ENCODE peak calls at places on chromosomes 1 and 21, in six cellular contexts. E, Y, F, C, N and U are unnamed samples.

GRCh38 chr1:109249654-109250401 is 489 bp downstream of the CELSR2 start:
- DNase-seq in E (no peak), Y (no peak), F (no peak), C (peak), N (no peak), U (no peak)

GRCh38 chr1:19438552-19439196 is 46.7 kb downstream of the CAPZB start:
- DNase-seq in E (no peak), Y (no peak), F (no peak), C (no peak), N (no peak), U (no peak)

GRCh38 chr1:212671342-212672031 is 28.2 kb downstream of the BATF3 start:
- DNase-seq in E (peak), Y (no peak), F (peak), C (peak), N (no peak), U (peak)

GRCh38 chr1:245128381-245128780 is 26.4 kb upstream of the KIF26B start:
- DNase-seq in E (no peak), Y (no peak), F (no peak), C (peak), N (no peak), U (no peak)

GRCh38 chr1:14113841-14114567 is 414.0 kb downstream of the PRDM2 start:
- DNase-seq in E (peak), Y (no peak), F (peak), C (no peak), N (no peak), U (peak)

GRCh38 chr1:29831500-29832117 is 595.3 kb downstream of the PTPRU start:
- DNase-seq in E (no peak), Y (no peak), F (no peak), C (no peak), N (no peak), U (no peak)

GRCh38 chr1:173330149-173330951 is 123.2 kb upstream of the TNFSF4 start:
- DNase-seq in E (no peak), Y (peak), F (peak), C (no peak), N (no peak), U (no peak)

GRCh38 chr1:19044975-19045831 is 88.7 kb upstream of the IFFO2 start:
- DNase-seq in E (no peak), Y (no peak), F (no peak), C (peak), N (no peak), U (no peak)

GRCh38 chr21:45146801-45147200 is 72.4 kb downstream of the ADARB1 start:
- DNase-seq in E (no peak), Y (no peak), F (no peak), C (no peak), N (no peak), U (no peak)

GRCh38 chr1:204870165-204870912 is at the start of gene NFASC:
- DNase-seq in E (no peak), Y (no peak), F (no peak), C (no peak), N (no peak), U (no peak)

GRCh38 chr1:203512830-203513578 is 19.1 kb downstream of the OPTC start:
- DNase-seq in E (no peak), Y (peak), F (peak), C (no peak), N (peak), U (peak)

GRCh38 chr1:67978988-67979516 is 71.4 kb downstream of the DIRAS3 start:
- DNase-seq in E (no peak), Y (peak), F (no peak), C (no peak), N (no peak), U (peak)

DNA sequence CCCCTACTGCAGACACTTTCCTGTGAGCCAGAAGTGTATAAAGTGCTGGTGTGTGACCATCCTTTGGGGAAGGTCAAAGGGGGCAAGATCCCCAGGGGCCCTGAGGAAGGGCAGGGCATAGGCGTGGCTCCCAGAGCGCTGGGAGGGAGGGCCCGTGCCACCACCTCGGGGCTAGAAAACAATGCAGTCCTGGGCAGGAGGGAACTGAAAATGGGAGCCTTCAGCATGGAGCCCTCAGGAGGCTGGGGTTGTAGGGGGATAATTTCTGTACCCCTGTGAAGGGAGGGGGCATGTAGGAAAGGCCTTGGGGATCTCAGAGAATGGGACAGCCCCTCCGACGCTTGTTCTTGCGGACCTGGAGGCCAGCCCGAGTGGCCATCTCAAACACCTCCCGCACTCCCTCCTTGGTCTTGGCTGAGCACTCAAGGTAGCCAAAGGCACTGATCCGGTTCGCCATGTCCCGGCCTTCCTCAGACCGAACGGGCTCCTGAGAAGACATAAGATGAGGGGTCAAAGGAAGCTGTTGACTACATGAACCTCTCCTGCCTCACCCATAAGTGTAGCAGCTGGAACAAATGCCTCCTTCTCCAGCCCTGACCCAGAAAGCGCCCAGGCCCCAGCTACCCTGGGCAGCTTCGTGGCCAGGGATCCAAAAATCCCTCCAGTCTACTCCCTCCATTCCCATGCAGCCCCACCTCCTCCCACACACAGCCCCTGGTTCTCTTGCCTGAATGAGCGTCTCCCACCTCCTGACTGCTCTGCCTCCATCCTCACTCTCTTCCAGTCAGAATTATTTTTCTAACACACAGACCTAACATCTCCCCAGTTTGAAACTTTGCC is 5.5 kb downstream of the RHOC start:
- DNase-seq in E (no peak), Y (no peak), F (no peak), C (peak), N (peak), U (no peak)
- TF ChIP-seq POLR2A in E (no peak), Y (no peak), F (no peak), C (no peak), N (no peak), U (no peak)

GRCh38 chr21:25607812-25608737 is 794 bp upstream of the MRPL39 start:
- DNase-seq in E (peak), Y (peak), F (peak), C (peak), N (peak), U (peak)

DNA sequence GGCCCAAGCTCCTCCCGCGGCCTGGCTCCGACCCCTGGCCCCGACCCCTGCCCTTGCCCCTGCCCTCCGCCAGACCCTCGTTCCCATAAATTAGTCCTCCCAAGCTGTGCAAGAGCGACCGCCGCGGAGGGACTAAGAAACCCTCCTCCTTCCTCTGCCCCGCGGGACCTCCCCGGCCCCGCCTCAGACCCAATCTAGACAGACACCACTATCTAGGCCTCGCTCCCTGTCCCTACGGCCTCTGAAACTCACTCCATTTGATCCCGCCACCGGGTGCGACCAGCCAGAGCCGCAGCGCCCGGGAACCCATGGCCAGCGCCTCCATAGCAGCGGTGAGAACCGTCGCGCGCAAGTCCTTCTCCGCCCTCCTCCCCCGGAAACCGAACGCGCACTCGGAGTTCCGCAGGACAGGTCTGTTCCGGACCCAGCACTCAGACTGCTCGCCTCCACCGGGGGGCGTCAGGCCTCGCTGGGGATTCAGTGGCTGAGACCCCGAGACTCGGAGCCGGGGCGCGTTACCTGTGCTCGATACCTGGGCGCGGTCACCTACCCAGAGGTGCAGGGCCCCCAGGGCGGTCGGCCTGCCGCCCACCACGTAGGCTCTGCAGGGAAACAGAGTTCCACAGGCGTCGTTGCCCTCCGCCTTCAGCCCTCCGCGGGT is at the start of gene MRPL39:
- DNase-seq in E (peak), Y (peak), F (peak), C (peak), N (peak), U (peak)
- TF ChIP-seq POLR2A in E (no peak), Y (peak), F (peak), C (no peak), N (no peak), U (peak)

GRCh38 chr1:32393832-32394140 is 455 bp downstream of the BSDC1 start:
- DNase-seq in E (peak), Y (peak), F (peak), C (no peak), N (peak), U (no peak)

GRCh38 chr1:32392358-32392757 is 1.9 kb downstream of the BSDC1 start:
- DNase-seq in E (no peak), Y (no peak), F (no peak), C (no peak), N (no peak), U (no peak)

GRCh38 chr1:32394890-32395415 is 712 bp upstream of the BSDC1 start:
- DNase-seq in E (no peak), Y (no peak), F (no peak), C (no peak), N (no peak), U (no peak)

GRCh38 chr1:32393136-32393535 is 1.1 kb downstream of the BSDC1 start:
- DNase-seq in E (no peak), Y (no peak), F (no peak), C (no peak), N (no peak), U (no peak)

DNA sequence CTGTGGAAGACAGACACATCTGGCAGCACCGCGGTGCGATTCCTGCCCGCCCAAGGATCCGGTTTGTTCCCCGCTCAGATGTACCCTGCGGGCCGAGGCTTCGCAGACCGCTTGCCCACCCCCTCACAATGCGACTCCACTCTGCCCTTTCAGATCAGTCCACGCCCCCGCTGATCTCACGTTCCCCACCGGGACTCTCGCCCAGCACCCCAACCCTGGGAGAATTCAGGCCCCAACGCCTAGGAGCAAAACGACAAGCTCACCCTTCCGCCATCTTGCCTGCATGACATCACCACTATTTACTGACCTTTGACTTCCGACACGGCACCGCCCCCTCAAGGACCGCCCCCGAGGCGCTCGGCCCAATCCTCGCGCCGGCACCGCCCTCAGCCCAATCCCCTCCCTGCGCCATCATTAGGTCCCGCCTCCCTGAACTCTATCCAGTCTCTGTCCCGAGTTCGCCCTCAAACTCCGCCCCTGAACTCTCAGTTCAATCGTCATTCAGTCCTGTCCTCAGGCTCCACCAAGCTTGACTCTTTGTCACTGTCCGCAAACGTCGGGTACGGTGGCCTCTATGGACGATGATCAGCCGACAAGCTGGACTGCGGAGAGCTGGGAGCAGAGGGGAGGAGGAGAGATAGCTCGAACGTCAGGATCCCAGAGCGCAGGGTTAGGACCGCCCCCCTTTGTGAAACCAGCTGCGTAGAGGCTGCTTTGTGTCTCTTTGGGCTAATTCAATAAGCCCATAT is at the start of gene BSDC1:
- DNase-seq in E (peak), Y (peak), F (peak), C (peak), N (peak), U (peak)
- TF ChIP-seq POLR2A in E (peak), Y (peak), F (peak), C (no peak), N (peak), U (peak)

GRCh38 chr1:150563340-150564038 is 14.3 kb downstream of the ADAMTSL4 start:
- DNase-seq in E (peak), Y (no peak), F (peak), C (peak), N (peak), U (no peak)
- TF ChIP-seq POLR2A in E (no peak), Y (no peak), F (no peak), C (no peak), N (no peak), U (no peak)

GRCh38 chr1:47229031-47229831 is 2.8 kb downstream of the TAL1 start:
- DNase-seq in E (no peak), Y (no peak), F (no peak), C (no peak), N (no peak), U (no peak)
- TF ChIP-seq POLR2A in E (no peak), Y (no peak), F (no peak), C (no peak), N (peak), U (no peak)

DNA sequence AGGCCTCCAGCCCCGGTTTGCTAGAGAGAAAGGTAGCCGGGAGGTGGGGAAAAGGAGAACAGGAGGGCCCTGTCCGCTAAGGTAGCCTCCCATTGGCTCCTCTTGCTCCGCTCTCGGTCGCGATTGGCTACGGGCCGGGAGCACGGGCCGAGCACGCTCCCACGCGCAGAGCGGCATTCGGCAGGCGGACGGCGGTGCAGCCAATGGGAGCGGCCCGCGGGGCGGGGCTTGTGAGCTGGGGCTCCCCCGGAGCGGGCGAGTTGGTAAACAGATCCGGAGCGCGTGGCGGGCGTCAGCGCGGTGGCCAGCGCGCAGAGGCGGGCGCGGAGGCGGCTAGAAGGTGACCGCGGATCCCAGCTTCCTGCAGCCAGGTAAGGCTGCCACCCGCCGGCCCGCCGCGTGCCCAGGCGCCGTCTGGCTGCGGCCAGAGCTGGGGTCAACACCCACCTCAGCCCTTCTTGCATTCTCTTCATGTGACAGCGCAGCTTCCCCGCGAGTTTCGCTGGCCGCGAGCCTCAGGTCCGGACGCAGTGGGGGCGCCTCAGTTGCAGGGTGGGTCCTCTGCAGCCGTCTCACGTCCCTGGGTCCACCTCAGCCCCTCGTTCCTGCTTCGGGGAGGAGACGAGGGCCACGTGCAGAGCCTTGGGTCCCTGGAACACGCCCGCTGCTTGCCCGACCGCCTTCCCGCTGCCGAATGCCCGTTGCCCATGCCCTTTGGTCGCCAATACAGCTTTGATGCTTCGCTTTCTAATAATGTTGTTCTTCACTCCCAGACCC is at the start of gene COQ8A:
- DNase-seq in E (peak), Y (peak), F (peak), C (peak), N (peak), U (peak)
- TF ChIP-seq POLR2A in E (peak), Y (peak), F (peak), C (peak), N (no peak), U (peak)

DNA sequence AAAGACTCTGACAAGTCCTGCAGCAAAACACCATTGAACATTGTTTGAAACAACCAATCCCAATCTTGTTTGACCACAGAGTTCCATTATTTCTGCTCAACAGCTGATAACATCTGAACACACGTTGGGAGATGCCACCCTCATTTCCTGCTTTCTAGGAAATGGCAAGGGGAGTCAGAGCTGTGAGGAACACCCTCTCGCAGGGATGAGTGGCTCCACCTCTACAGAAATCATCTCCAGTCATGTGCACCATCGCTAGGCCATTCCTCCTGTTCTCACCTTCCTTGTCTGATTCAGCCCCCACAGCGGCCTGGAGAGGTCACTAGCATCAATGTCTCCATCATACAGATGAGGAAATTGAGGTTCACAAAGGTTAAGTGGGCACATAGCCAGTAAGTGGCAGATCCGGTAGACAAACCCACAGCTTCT is 22.4 kb upstream of the RUNX3 start:
- DNase-seq in E (no peak), Y (no peak), F (no peak), C (peak), N (no peak), U (no peak)
- TF ChIP-seq POLR2A in E (no peak), Y (no peak), F (no peak), C (no peak), N (no peak), U (no peak)

GRCh38 chr1:118914379-118915161 is 73.6 kb downstream of the TBX15 start:
- DNase-seq in E (no peak), Y (peak), F (no peak), C (no peak), N (no peak), U (no peak)
- TF ChIP-seq POLR2A in E (no peak), Y (no peak), F (no peak), C (no peak), N (no peak), U (no peak)